ENCODE peak calls at places on chromosomes 12 and 14, in seven cellular contexts. One of them, this sample, is unnamed.

GRCh38 chr12:8099235-8099634 is 17.2 kb downstream of the NECAP1 start:
- ATAC-seq in activated naive CD8-positive, alpha-beta T cell treated with anti-CD3 and anti-CD28 coated beads, Interleukin-2, amount 10 ng/mL, durations not matched to agents 7 days and 5 days: no peak
- ATAC-seq in lower lobe of right lung: no peak
- ATAC-seq in right lobe of liver: no peak
- ATAC-seq in stimulated activated memory B cell treated with anti-CD40 and anti-IgM and Interleukin-4, amounts not matched to agents 10 μg/mL and 1 μg/mL and 100 μg/mL, for 72 hours: no peak
- ATAC-seq in pancreas: no peak
- ATAC-seq in A549: no peak
- ATAC-seq in this sample: no peak

GRCh38 chr12:113129664-113130456 is 5.7 kb downstream of the RASAL1 start:
- ATAC-seq in activated naive CD8-positive, alpha-beta T cell treated with anti-CD3 and anti-CD28 coated beads, Interleukin-2, amount 10 ng/mL, durations not matched to agents 7 days and 5 days: no peak
- ATAC-seq in lower lobe of right lung: peak
- ATAC-seq in right lobe of liver: no peak
- ATAC-seq in stimulated activated memory B cell treated with anti-CD40 and anti-IgM and Interleukin-4, amounts not matched to agents 10 μg/mL and 1 μg/mL and 100 μg/mL, for 72 hours: peak
- ATAC-seq in pancreas: no peak
- ATAC-seq in A549: peak
- ATAC-seq in this sample: peak

GRCh38 chr14:101519090-101519489 is 42.2 kb upstream of the DIO3 start:
- ATAC-seq in activated naive CD8-positive, alpha-beta T cell treated with anti-CD3 and anti-CD28 coated beads, Interleukin-2, amount 10 ng/mL, durations not matched to agents 7 days and 5 days: no peak
- ATAC-seq in lower lobe of right lung: peak
- ATAC-seq in right lobe of liver: no peak
- ATAC-seq in stimulated activated memory B cell treated with anti-CD40 and anti-IgM and Interleukin-4, amounts not matched to agents 10 μg/mL and 1 μg/mL and 100 μg/mL, for 72 hours: no peak
- ATAC-seq in pancreas: peak
- ATAC-seq in A549: peak
- ATAC-seq in this sample: no peak

GRCh38 chr12:46824709-46825108 is 1.1 kb downstream of the SLC38A4 start:
- ATAC-seq in activated naive CD8-positive, alpha-beta T cell treated with anti-CD3 and anti-CD28 coated beads, Interleukin-2, amount 10 ng/mL, durations not matched to agents 7 days and 5 days: no peak
- ATAC-seq in lower lobe of right lung: no peak
- ATAC-seq in right lobe of liver: no peak
- ATAC-seq in stimulated activated memory B cell treated with anti-CD40 and anti-IgM and Interleukin-4, amounts not matched to agents 10 μg/mL and 1 μg/mL and 100 μg/mL, for 72 hours: no peak
- ATAC-seq in pancreas: no peak
- ATAC-seq in A549: no peak
- ATAC-seq in this sample: no peak

GRCh38 chr12:25730489-25731349 is 177.6 kb upstream of the LMNTD1 start:
- ATAC-seq in activated naive CD8-positive, alpha-beta T cell treated with anti-CD3 and anti-CD28 coated beads, Interleukin-2, amount 10 ng/mL, durations not matched to agents 7 days and 5 days: no peak
- ATAC-seq in lower lobe of right lung: no peak
- ATAC-seq in right lobe of liver: no peak
- ATAC-seq in stimulated activated memory B cell treated with anti-CD40 and anti-IgM and Interleukin-4, amounts not matched to agents 10 μg/mL and 1 μg/mL and 100 μg/mL, for 72 hours: peak
- ATAC-seq in pancreas: no peak
- ATAC-seq in A549: no peak
- ATAC-seq in this sample: no peak

GRCh38 chr14:51087024-51087423 is 7.9 kb downstream of the TRIM9 start:
- ATAC-seq in activated naive CD8-positive, alpha-beta T cell treated with anti-CD3 and anti-CD28 coated beads, Interleukin-2, amount 10 ng/mL, durations not matched to agents 7 days and 5 days: no peak
- ATAC-seq in lower lobe of right lung: no peak
- ATAC-seq in right lobe of liver: no peak
- ATAC-seq in stimulated activated memory B cell treated with anti-CD40 and anti-IgM and Interleukin-4, amounts not matched to agents 10 μg/mL and 1 μg/mL and 100 μg/mL, for 72 hours: peak
- ATAC-seq in pancreas: no peak
- ATAC-seq in A549: peak
- ATAC-seq in this sample: peak

GRCh38 chr12:83841620-83842019 is 1071.0 kb downstream of the SLC6A15 start:
- ATAC-seq in activated naive CD8-positive, alpha-beta T cell treated with anti-CD3 and anti-CD28 coated beads, Interleukin-2, amount 10 ng/mL, durations not matched to agents 7 days and 5 days: no peak
- ATAC-seq in lower lobe of right lung: no peak
- ATAC-seq in right lobe of liver: no peak
- ATAC-seq in stimulated activated memory B cell treated with anti-CD40 and anti-IgM and Interleukin-4, amounts not matched to agents 10 μg/mL and 1 μg/mL and 100 μg/mL, for 72 hours: no peak
- ATAC-seq in pancreas: no peak
- ATAC-seq in A549: no peak
- ATAC-seq in this sample: no peak

GRCh38 chr14:90456551-90456950 is 59.7 kb downstream of the CALM1 start:
- ATAC-seq in activated naive CD8-positive, alpha-beta T cell treated with anti-CD3 and anti-CD28 coated beads, Interleukin-2, amount 10 ng/mL, durations not matched to agents 7 days and 5 days: no peak
- ATAC-seq in lower lobe of right lung: no peak
- ATAC-seq in right lobe of liver: no peak
- ATAC-seq in stimulated activated memory B cell treated with anti-CD40 and anti-IgM and Interleukin-4, amounts not matched to agents 10 μg/mL and 1 μg/mL and 100 μg/mL, for 72 hours: no peak
- ATAC-seq in pancreas: no peak
- ATAC-seq in A549: no peak
- ATAC-seq in this sample: no peak

GRCh38 chr12:93243689-93244513 is 133.8 kb upstream of the NUDT4 start:
- ATAC-seq in activated naive CD8-positive, alpha-beta T cell treated with anti-CD3 and anti-CD28 coated beads, Interleukin-2, amount 10 ng/mL, durations not matched to agents 7 days and 5 days: peak
- ATAC-seq in lower lobe of right lung: peak
- ATAC-seq in right lobe of liver: peak
- ATAC-seq in stimulated activated memory B cell treated with anti-CD40 and anti-IgM and Interleukin-4, amounts not matched to agents 10 μg/mL and 1 μg/mL and 100 μg/mL, for 72 hours: peak
- ATAC-seq in pancreas: peak
- ATAC-seq in A549: peak
- ATAC-seq in this sample: peak

GRCh38 chr14:53946071-53946403 is 10.6 kb downstream of the BMP4 start:
- ATAC-seq in activated naive CD8-positive, alpha-beta T cell treated with anti-CD3 and anti-CD28 coated beads, Interleukin-2, amount 10 ng/mL, durations not matched to agents 7 days and 5 days: no peak
- ATAC-seq in lower lobe of right lung: no peak
- ATAC-seq in right lobe of liver: no peak
- ATAC-seq in stimulated activated memory B cell treated with anti-CD40 and anti-IgM and Interleukin-4, amounts not matched to agents 10 μg/mL and 1 μg/mL and 100 μg/mL, for 72 hours: no peak
- ATAC-seq in pancreas: no peak
- ATAC-seq in A549: no peak
- ATAC-seq in this sample: no peak

GRCh38 chr12:123223241-123223668 is 9.7 kb downstream of the MPHOSPH9 start:
- ATAC-seq in activated naive CD8-positive, alpha-beta T cell treated with anti-CD3 and anti-CD28 coated beads, Interleukin-2, amount 10 ng/mL, durations not matched to agents 7 days and 5 days: peak
- ATAC-seq in lower lobe of right lung: peak
- ATAC-seq in right lobe of liver: peak
- ATAC-seq in stimulated activated memory B cell treated with anti-CD40 and anti-IgM and Interleukin-4, amounts not matched to agents 10 μg/mL and 1 μg/mL and 100 μg/mL, for 72 hours: peak
- ATAC-seq in pancreas: no peak
- ATAC-seq in A549: no peak
- ATAC-seq in this sample: no peak

GRCh38 chr12:113466770-113467153 is 4.9 kb downstream of the LHX5 start:
- ATAC-seq in activated naive CD8-positive, alpha-beta T cell treated with anti-CD3 and anti-CD28 coated beads, Interleukin-2, amount 10 ng/mL, durations not matched to agents 7 days and 5 days: no peak
- ATAC-seq in lower lobe of right lung: no peak
- ATAC-seq in right lobe of liver: no peak
- ATAC-seq in stimulated activated memory B cell treated with anti-CD40 and anti-IgM and Interleukin-4, amounts not matched to agents 10 μg/mL and 1 μg/mL and 100 μg/mL, for 72 hours: no peak
- ATAC-seq in pancreas: no peak
- ATAC-seq in A549: no peak
- ATAC-seq in this sample: peak

GRCh38 chr12:93275589-93275988 is 102.1 kb upstream of the NUDT4 start:
- ATAC-seq in activated naive CD8-positive, alpha-beta T cell treated with anti-CD3 and anti-CD28 coated beads, Interleukin-2, amount 10 ng/mL, durations not matched to agents 7 days and 5 days: no peak
- ATAC-seq in lower lobe of right lung: no peak
- ATAC-seq in right lobe of liver: no peak
- ATAC-seq in stimulated activated memory B cell treated with anti-CD40 and anti-IgM and Interleukin-4, amounts not matched to agents 10 μg/mL and 1 μg/mL and 100 μg/mL, for 72 hours: no peak
- ATAC-seq in pancreas: no peak
- ATAC-seq in A549: no peak
- ATAC-seq in this sample: no peak

GRCh38 chr12:99670635-99671034 is 23.1 kb downstream of the GARIN6 start:
- ATAC-seq in activated naive CD8-positive, alpha-beta T cell treated with anti-CD3 and anti-CD28 coated beads, Interleukin-2, amount 10 ng/mL, durations not matched to agents 7 days and 5 days: no peak
- ATAC-seq in lower lobe of right lung: no peak
- ATAC-seq in right lobe of liver: no peak
- ATAC-seq in stimulated activated memory B cell treated with anti-CD40 and anti-IgM and Interleukin-4, amounts not matched to agents 10 μg/mL and 1 μg/mL and 100 μg/mL, for 72 hours: no peak
- ATAC-seq in pancreas: no peak
- ATAC-seq in A549: no peak
- ATAC-seq in this sample: no peak

GRCh38 chr12:56084958-56085543 is 5.1 kb downstream of the ERBB3 start:
- ATAC-seq in activated naive CD8-positive, alpha-beta T cell treated with anti-CD3 and anti-CD28 coated beads, Interleukin-2, amount 10 ng/mL, durations not matched to agents 7 days and 5 days: peak
- ATAC-seq in lower lobe of right lung: no peak
- ATAC-seq in right lobe of liver: no peak
- ATAC-seq in stimulated activated memory B cell treated with anti-CD40 and anti-IgM and Interleukin-4, amounts not matched to agents 10 μg/mL and 1 μg/mL and 100 μg/mL, for 72 hours: no peak
- ATAC-seq in pancreas: no peak
- ATAC-seq in A549: no peak
- ATAC-seq in this sample: no peak

GRCh38 chr12:63963863-63964262 is 119.4 kb downstream of the SRGAP1 start:
- ATAC-seq in activated naive CD8-positive, alpha-beta T cell treated with anti-CD3 and anti-CD28 coated beads, Interleukin-2, amount 10 ng/mL, durations not matched to agents 7 days and 5 days: no peak
- ATAC-seq in lower lobe of right lung: no peak
- ATAC-seq in right lobe of liver: peak
- ATAC-seq in stimulated activated memory B cell treated with anti-CD40 and anti-IgM and Interleukin-4, amounts not matched to agents 10 μg/mL and 1 μg/mL and 100 μg/mL, for 72 hours: no peak
- ATAC-seq in pancreas: no peak
- ATAC-seq in A549: no peak
- ATAC-seq in this sample: no peak

GRCh38 chr12:49689236-49689635 is 18.0 kb downstream of the FMNL3 start:
- ATAC-seq in activated naive CD8-positive, alpha-beta T cell treated with anti-CD3 and anti-CD28 coated beads, Interleukin-2, amount 10 ng/mL, durations not matched to agents 7 days and 5 days: no peak
- ATAC-seq in lower lobe of right lung: no peak
- ATAC-seq in right lobe of liver: no peak
- ATAC-seq in stimulated activated memory B cell treated with anti-CD40 and anti-IgM and Interleukin-4, amounts not matched to agents 10 μg/mL and 1 μg/mL and 100 μg/mL, for 72 hours: peak
- ATAC-seq in pancreas: no peak
- ATAC-seq in A549: no peak
- ATAC-seq in this sample: no peak

GRCh38 chr12:82314406-82314892 is 43.7 kb downstream of the CCDC59 start:
- ATAC-seq in activated naive CD8-positive, alpha-beta T cell treated with anti-CD3 and anti-CD28 coated beads, Interleukin-2, amount 10 ng/mL, durations not matched to agents 7 days and 5 days: no peak
- ATAC-seq in lower lobe of right lung: peak
- ATAC-seq in right lobe of liver: peak
- ATAC-seq in stimulated activated memory B cell treated with anti-CD40 and anti-IgM and Interleukin-4, amounts not matched to agents 10 μg/mL and 1 μg/mL and 100 μg/mL, for 72 hours: no peak
- ATAC-seq in pancreas: peak
- ATAC-seq in A549: no peak
- ATAC-seq in this sample: peak

GRCh38 chr14:97381309-97381708 is 584.1 kb downstream of the VRK1 start:
- ATAC-seq in activated naive CD8-positive, alpha-beta T cell treated with anti-CD3 and anti-CD28 coated beads, Interleukin-2, amount 10 ng/mL, durations not matched to agents 7 days and 5 days: peak
- ATAC-seq in lower lobe of right lung: no peak
- ATAC-seq in right lobe of liver: no peak
- ATAC-seq in stimulated activated memory B cell treated with anti-CD40 and anti-IgM and Interleukin-4, amounts not matched to agents 10 μg/mL and 1 μg/mL and 100 μg/mL, for 72 hours: no peak
- ATAC-seq in pancreas: no peak
- ATAC-seq in A549: no peak
- ATAC-seq in this sample: no peak

GRCh38 chr12:117807355-117807754 is 161.4 kb downstream of the KSR2 start:
- ATAC-seq in activated naive CD8-positive, alpha-beta T cell treated with anti-CD3 and anti-CD28 coated beads, Interleukin-2, amount 10 ng/mL, durations not matched to agents 7 days and 5 days: no peak
- ATAC-seq in lower lobe of right lung: no peak
- ATAC-seq in right lobe of liver: no peak
- ATAC-seq in stimulated activated memory B cell treated with anti-CD40 and anti-IgM and Interleukin-4, amounts not matched to agents 10 μg/mL and 1 μg/mL and 100 μg/mL, for 72 hours: no peak
- ATAC-seq in pancreas: no peak
- ATAC-seq in A549: no peak
- ATAC-seq in this sample: no peak

GRCh38 chr12:131085125-131085815 is 131.6 kb downstream of the ADGRD1 start:
- ATAC-seq in activated naive CD8-positive, alpha-beta T cell treated with anti-CD3 and anti-CD28 coated beads, Interleukin-2, amount 10 ng/mL, durations not matched to agents 7 days and 5 days: no peak
- ATAC-seq in lower lobe of right lung: no peak
- ATAC-seq in right lobe of liver: no peak
- ATAC-seq in stimulated activated memory B cell treated with anti-CD40 and anti-IgM and Interleukin-4, amounts not matched to agents 10 μg/mL and 1 μg/mL and 100 μg/mL, for 72 hours: no peak
- ATAC-seq in pancreas: no peak
- ATAC-seq in A549: no peak
- ATAC-seq in this sample: no peak

GRCh38 chr12:53093777-53094393 is 3.6 kb upstream of the IGFBP6 start:
- ATAC-seq in activated naive CD8-positive, alpha-beta T cell treated with anti-CD3 and anti-CD28 coated beads, Interleukin-2, amount 10 ng/mL, durations not matched to agents 7 days and 5 days: peak
- ATAC-seq in lower lobe of right lung: peak
- ATAC-seq in right lobe of liver: peak
- ATAC-seq in stimulated activated memory B cell treated with anti-CD40 and anti-IgM and Interleukin-4, amounts not matched to agents 10 μg/mL and 1 μg/mL and 100 μg/mL, for 72 hours: peak
- ATAC-seq in pancreas: no peak
- ATAC-seq in A549: no peak
- ATAC-seq in this sample: no peak

GRCh38 chr12:57138526-57139272 is 8.7 kb downstream of the LRP1-AS start:
- ATAC-seq in activated naive CD8-positive, alpha-beta T cell treated with anti-CD3 and anti-CD28 coated beads, Interleukin-2, amount 10 ng/mL, durations not matched to agents 7 days and 5 days: no peak
- ATAC-seq in lower lobe of right lung: peak
- ATAC-seq in right lobe of liver: peak
- ATAC-seq in stimulated activated memory B cell treated with anti-CD40 and anti-IgM and Interleukin-4, amounts not matched to agents 10 μg/mL and 1 μg/mL and 100 μg/mL, for 72 hours: no peak
- ATAC-seq in pancreas: peak
- ATAC-seq in A549: no peak
- ATAC-seq in this sample: no peak

GRCh38 chr12:42855362-42855950 is 265.9 kb upstream of the PRICKLE1 start:
- ATAC-seq in activated naive CD8-positive, alpha-beta T cell treated with anti-CD3 and anti-CD28 coated beads, Interleukin-2, amount 10 ng/mL, durations not matched to agents 7 days and 5 days: no peak
- ATAC-seq in lower lobe of right lung: peak
- ATAC-seq in right lobe of liver: no peak
- ATAC-seq in stimulated activated memory B cell treated with anti-CD40 and anti-IgM and Interleukin-4, amounts not matched to agents 10 μg/mL and 1 μg/mL and 100 μg/mL, for 72 hours: no peak
- ATAC-seq in pancreas: no peak
- ATAC-seq in A549: no peak
- ATAC-seq in this sample: no peak

GRCh38 chr12:67795235-67795634 is 146.7 kb downstream of the DYRK2 start:
- ATAC-seq in activated naive CD8-positive, alpha-beta T cell treated with anti-CD3 and anti-CD28 coated beads, Interleukin-2, amount 10 ng/mL, durations not matched to agents 7 days and 5 days: no peak
- ATAC-seq in lower lobe of right lung: no peak
- ATAC-seq in right lobe of liver: no peak
- ATAC-seq in stimulated activated memory B cell treated with anti-CD40 and anti-IgM and Interleukin-4, amounts not matched to agents 10 μg/mL and 1 μg/mL and 100 μg/mL, for 72 hours: no peak
- ATAC-seq in pancreas: no peak
- ATAC-seq in A549: no peak
- ATAC-seq in this sample: no peak

GRCh38 chr12:105659355-105660075 is 329.0 kb downstream of the C12orf75 start:
- ATAC-seq in activated naive CD8-positive, alpha-beta T cell treated with anti-CD3 and anti-CD28 coated beads, Interleukin-2, amount 10 ng/mL, durations not matched to agents 7 days and 5 days: no peak
- ATAC-seq in lower lobe of right lung: no peak
- ATAC-seq in right lobe of liver: no peak
- ATAC-seq in stimulated activated memory B cell treated with anti-CD40 and anti-IgM and Interleukin-4, amounts not matched to agents 10 μg/mL and 1 μg/mL and 100 μg/mL, for 72 hours: no peak
- ATAC-seq in pancreas: no peak
- ATAC-seq in A549: no peak
- ATAC-seq in this sample: peak